ENCODE peak calls at places on chromosomes 7 and 10, in ten cellular contexts. M, G, V, H, E, C, J, W, Y and Q are unnamed samples.
A peak's percentile ranks its signal among the peaks of the same experiment; 100 is the strongest.

GRCh38 chr10:13917791-13918190 is 331.0 kb downstream of the PRPF18 start:
- DNase-seq in M (no peak), G (no peak), V (no peak), H (no peak), E (no peak), C (no peak), J (no peak), W (no peak), Y (no peak), Q (no peak)

GRCh38 chr7:17521437-17521836 is 223.0 kb downstream of the AHR start:
- DNase-seq in M (no peak), G (no peak), V (no peak), H (peak; percentile 88), E (no peak), C (no peak), J (peak; percentile 72), W (peak; percentile 70), Y (no peak), Q (no peak)

GRCh38 chr10:88932539-88933256 is 19.9 kb downstream of the ACTA2 start:
- DNase-seq in M (peak; percentile 44), G (peak; percentile 50), V (peak; percentile 24), H (peak; percentile 84), E (peak; percentile 87), C (no peak), J (peak; percentile 87), W (peak; percentile 91), Y (peak; percentile 86), Q (peak; percentile 85)

GRCh38 chr7:88337556-88337955 is 30.9 kb upstream of the STEAP4 start:
- DNase-seq in M (no peak), G (no peak), V (no peak), H (peak; percentile 88), E (no peak), C (no peak), J (peak; percentile 20), W (peak; percentile 75), Y (peak; percentile 14), Q (no peak)

GRCh38 chr10:7152982-7153381 is 257.9 kb downstream of the SFMBT2 start:
- DNase-seq in M (no peak), G (no peak), V (no peak), H (no peak), E (no peak), C (no peak), J (no peak), W (no peak), Y (no peak), Q (no peak)

GRCh38 chr7:117873056-117873932 is at the start of gene CTTNBP2:
- DNase-seq in M (peak; percentile 75), G (peak; percentile 56), V (peak; percentile 59), H (peak; percentile 41), E (peak; percentile 58), C (peak; percentile 80), J (peak; percentile 64), W (peak; percentile 66), Y (peak; percentile 84), Q (peak; percentile 51)

GRCh38 chr10:110209926-110210662 is 2.7 kb downstream of the MXI1 start:
- DNase-seq in M (peak; percentile 82), G (peak; percentile 66), V (peak; percentile 48), H (peak; percentile 14), E (peak; percentile 50), C (peak; percentile 79), J (peak; percentile 23), W (peak; percentile 56), Y (peak; percentile 81), Q (no peak)

GRCh38 chr10:88332526-88333265 is 250.4 kb downstream of the RNLS start:
- DNase-seq in M (no peak), G (no peak), V (no peak), H (no peak), E (no peak), C (no peak), J (no peak), W (no peak), Y (no peak), Q (no peak)